ENCODE peak calls at places on chromosomes 13 and 19, in five cellular contexts. One of them, this sample, is unnamed.
A peak's percentile ranks its signal among the peaks of the same experiment; 100 is the strongest.

GRCh38 chr13:98405107-98405571 is 171.8 kb downstream of the STK24 start:
- DNase-seq in right lobe of liver: no peak
- DNase-seq in GM12891: no peak
- DNase-seq in transverse colon: no peak
- DNase-seq in breast epithelium: no peak
- DNase-seq in this sample: no peak

GRCh38 chr19:48745208-48745995 is 1.3 kb downstream of the IZUMO1 start:
- DNase-seq in transverse colon: peak; percentile 47
- DNase-seq in right lobe of liver: no peak
- DNase-seq in breast epithelium: no peak
- DNase-seq in GM12891: peak; percentile 57
- DNase-seq in this sample: no peak

GRCh38 chr13:25874907-25875306 is 176.9 kb downstream of the SHISA2 start:
- DNase-seq in right lobe of liver: no peak
- DNase-seq in breast epithelium: no peak
- DNase-seq in GM12891: no peak
- DNase-seq in transverse colon: peak; percentile 26
- DNase-seq in this sample: no peak

GRCh38 chr19:48940902-48941301 is 7.4 kb downstream of the DHDH start:
- DNase-seq in breast epithelium: no peak
- DNase-seq in transverse colon: no peak
- DNase-seq in right lobe of liver: no peak
- DNase-seq in GM12891: no peak
- DNase-seq in this sample: no peak

GRCh38 chr13:97574926-97575325 is 141.0 kb downstream of the RAP2A start:
- DNase-seq in transverse colon: peak; percentile 26
- DNase-seq in right lobe of liver: no peak
- DNase-seq in breast epithelium: no peak
- DNase-seq in GM12891: no peak
- DNase-seq in this sample: no peak

GRCh38 chr13:75197803-75198202 is 284.2 kb downstream of the TBC1D4 start:
- DNase-seq in GM12891: no peak
- DNase-seq in transverse colon: no peak
- DNase-seq in breast epithelium: no peak
- DNase-seq in right lobe of liver: no peak
- DNase-seq in this sample: no peak

GRCh38 chr19:6743071-6743470 is 3.6 kb downstream of the TRIP10 start:
- DNase-seq in transverse colon: peak; percentile 8
- DNase-seq in breast epithelium: no peak
- DNase-seq in right lobe of liver: no peak
- DNase-seq in GM12891: no peak
- DNase-seq in this sample: no peak

GRCh38 chr19:48644839-48645651 is 942 bp downstream of the CA11 start:
- DNase-seq in right lobe of liver: peak; percentile 72
- DNase-seq in GM12891: no peak
- DNase-seq in breast epithelium: peak; percentile 81
- DNase-seq in transverse colon: peak; percentile 78
- DNase-seq in this sample: no peak

GRCh38 chr19:38386300-38386967 is 1.4 kb downstream of the GGN start:
- DNase-seq in transverse colon: no peak
- DNase-seq in breast epithelium: no peak
- DNase-seq in right lobe of liver: no peak
- DNase-seq in GM12891: no peak
- DNase-seq in this sample: no peak

GRCh38 chr19:3056454-3057016 is 5.8 kb downstream of the TLE5 start:
- DNase-seq in breast epithelium: no peak
- DNase-seq in GM12891: no peak
- DNase-seq in transverse colon: no peak
- DNase-seq in right lobe of liver: no peak
- DNase-seq in this sample: no peak

GRCh38 chr13:85266331-85266730 is 532.9 kb downstream of the SLITRK6 start:
- DNase-seq in breast epithelium: no peak
- DNase-seq in right lobe of liver: no peak
- DNase-seq in transverse colon: no peak
- DNase-seq in GM12891: no peak
- DNase-seq in this sample: no peak

GRCh38 chr19:48975947-48976847 is 11.1 kb downstream of the FTL start:
- DNase-seq in right lobe of liver: no peak
- DNase-seq in GM12891: no peak
- DNase-seq in breast epithelium: no peak
- DNase-seq in transverse colon: no peak
- DNase-seq in this sample: no peak

GRCh38 chr19:14315433-14315832 is 65.8 kb upstream of the ADGRE5 start:
- DNase-seq in right lobe of liver: no peak
- DNase-seq in transverse colon: no peak
- DNase-seq in GM12891: no peak
- DNase-seq in breast epithelium: no peak
- DNase-seq in this sample: no peak

GRCh38 chr13:30850867-30851211 is 55.2 kb upstream of the MEDAG start:
- DNase-seq in right lobe of liver: no peak
- DNase-seq in GM12891: no peak
- DNase-seq in transverse colon: no peak
- DNase-seq in breast epithelium: no peak
- DNase-seq in this sample: no peak

GRCh38 chr13:44854264-44855060 is 134.8 kb downstream of the NUFIP1 start:
- DNase-seq in breast epithelium: no peak
- DNase-seq in right lobe of liver: no peak
- DNase-seq in GM12891: no peak
- DNase-seq in transverse colon: peak; percentile 61
- DNase-seq in this sample: no peak

GRCh38 chr13:63161219-63161618 is 1745.6 kb upstream of the PCDH20 start:
- DNase-seq in GM12891: no peak
- DNase-seq in breast epithelium: no peak
- DNase-seq in transverse colon: no peak
- DNase-seq in right lobe of liver: no peak
- DNase-seq in this sample: no peak

GRCh38 chr13:29819157-29819556 is 31.3 kb downstream of the UBL3 start:
- DNase-seq in transverse colon: no peak
- DNase-seq in right lobe of liver: no peak
- DNase-seq in breast epithelium: no peak
- DNase-seq in GM12891: no peak
- DNase-seq in this sample: no peak

GRCh38 chr19:55678121-55678671 is 3.2 kb downstream of the EPN1 start:
- DNase-seq in transverse colon: peak; percentile 70
- DNase-seq in right lobe of liver: peak; percentile 71
- DNase-seq in GM12891: peak; percentile 79
- DNase-seq in breast epithelium: peak; percentile 22
- DNase-seq in this sample: peak; percentile 41

GRCh38 chr13:74570834-74571233 is 436.6 kb upstream of the KLF12 start:
- DNase-seq in transverse colon: no peak
- DNase-seq in breast epithelium: no peak
- DNase-seq in right lobe of liver: no peak
- DNase-seq in GM12891: no peak
- DNase-seq in this sample: no peak

GRCh38 chr19:35347171-35347929 is at the start of gene FFAR1:
- DNase-seq in GM12891: peak; percentile 65
- DNase-seq in right lobe of liver: peak; percentile 35
- DNase-seq in breast epithelium: no peak
- DNase-seq in transverse colon: peak; percentile 40
- DNase-seq in this sample: no peak

GRCh38 chr19:38729653-38730469 is 14.4 kb downstream of the CAPN12 start:
- DNase-seq in GM12891: peak; percentile 77
- DNase-seq in right lobe of liver: peak; percentile 74
- DNase-seq in breast epithelium: peak; percentile 55
- DNase-seq in transverse colon: peak; percentile 80
- DNase-seq in this sample: no peak

GRCh38 chr13:30463820-30464495 is 1.8 kb downstream of the HMGB1 start:
- DNase-seq in right lobe of liver: peak; percentile 74
- DNase-seq in breast epithelium: peak; percentile 48
- DNase-seq in transverse colon: peak; percentile 75
- DNase-seq in GM12891: no peak
- DNase-seq in this sample: peak; percentile 12

GRCh38 chr13:73765651-73766384 is 368.4 kb downstream of the KLF12 start:
- DNase-seq in right lobe of liver: peak; percentile 91
- DNase-seq in breast epithelium: peak; percentile 44
- DNase-seq in transverse colon: peak; percentile 81
- DNase-seq in GM12891: no peak
- DNase-seq in this sample: no peak

GRCh38 chr19:35693422-35693821 is 10.9 kb upstream of the ZBTB32 start:
- DNase-seq in GM12891: no peak
- DNase-seq in right lobe of liver: no peak
- DNase-seq in breast epithelium: no peak
- DNase-seq in transverse colon: no peak
- DNase-seq in this sample: no peak

GRCh38 chr13:30998548-30999140 is 66.2 kb downstream of the TEX26 start:
- DNase-seq in breast epithelium: no peak
- DNase-seq in GM12891: no peak
- DNase-seq in transverse colon: no peak
- DNase-seq in right lobe of liver: no peak
- DNase-seq in this sample: no peak

GRCh38 chr19:38425810-38426466 is at the start of gene RASGRP4:
- DNase-seq in transverse colon: peak; percentile 26
- DNase-seq in breast epithelium: no peak
- DNase-seq in GM12891: peak; percentile 70
- DNase-seq in right lobe of liver: peak; percentile 61
- DNase-seq in this sample: no peak

GRCh38 chr13:80727321-80727975 is 386.5 kb upstream of the SPRY2 start:
- DNase-seq in breast epithelium: no peak
- DNase-seq in right lobe of liver: no peak
- DNase-seq in GM12891: no peak
- DNase-seq in transverse colon: no peak
- DNase-seq in this sample: no peak

GRCh38 chr13:42041684-42042035 is 6.8 kb upstream of the DGKH start:
- DNase-seq in transverse colon: peak; percentile 62
- DNase-seq in breast epithelium: peak; percentile 44
- DNase-seq in GM12891: peak; percentile 28
- DNase-seq in right lobe of liver: peak; percentile 70
- DNase-seq in this sample: no peak

GRCh38 chr13:112576191-112576590 is 11.8 kb downstream of the TUBGCP3 start:
- DNase-seq in transverse colon: no peak
- DNase-seq in right lobe of liver: no peak
- DNase-seq in breast epithelium: no peak
- DNase-seq in GM12891: no peak
- DNase-seq in this sample: no peak

GRCh38 chr19:29724102-29724641 is 9.1 kb upstream of the C19orf12 start:
- DNase-seq in GM12891: peak; percentile 37
- DNase-seq in breast epithelium: no peak
- DNase-seq in transverse colon: no peak
- DNase-seq in right lobe of liver: no peak
- DNase-seq in this sample: no peak

GRCh38 chr19:37304190-37304883 is 66.6 kb upstream of the ZNF527 start:
- DNase-seq in right lobe of liver: no peak
- DNase-seq in transverse colon: peak; percentile 35
- DNase-seq in GM12891: no peak
- DNase-seq in breast epithelium: no peak
- DNase-seq in this sample: no peak

GRCh38 chr13:40406405-40407138 is 259.9 kb downstream of the FOXO1 start:
- DNase-seq in breast epithelium: no peak
- DNase-seq in right lobe of liver: no peak
- DNase-seq in transverse colon: no peak
- DNase-seq in GM12891: no peak
- DNase-seq in this sample: no peak

GRCh38 chr19:33409035-33409434 is 35.5 kb downstream of the CEBPG start:
- DNase-seq in GM12891: no peak
- DNase-seq in transverse colon: no peak
- DNase-seq in breast epithelium: no peak
- DNase-seq in right lobe of liver: peak; percentile 46
- DNase-seq in this sample: no peak

GRCh38 chr13:58935689-58936088 is 1228.0 kb downstream of the DIAPH3 start:
- DNase-seq in breast epithelium: no peak
- DNase-seq in transverse colon: no peak
- DNase-seq in GM12891: no peak
- DNase-seq in right lobe of liver: no peak
- DNase-seq in this sample: no peak

GRCh38 chr19:45994989-45995714 is at the start of gene CCDC61:
- DNase-seq in breast epithelium: peak; percentile 99
- DNase-seq in right lobe of liver: peak; percentile 94
- DNase-seq in transverse colon: peak; percentile 97
- DNase-seq in GM12891: peak; percentile 90
- DNase-seq in this sample: peak; percentile 85
- TF ChIP-seq POLR2A in breast epithelium: peak; percentile 68
- TF ChIP-seq POLR2A in right lobe of liver: peak; percentile 87
- TF ChIP-seq POLR2A in transverse colon: peak; percentile 93
- TF ChIP-seq POLR2A in GM12891: peak; percentile 85
- TF ChIP-seq POLR2A in this sample: peak; percentile 83

DNA sequence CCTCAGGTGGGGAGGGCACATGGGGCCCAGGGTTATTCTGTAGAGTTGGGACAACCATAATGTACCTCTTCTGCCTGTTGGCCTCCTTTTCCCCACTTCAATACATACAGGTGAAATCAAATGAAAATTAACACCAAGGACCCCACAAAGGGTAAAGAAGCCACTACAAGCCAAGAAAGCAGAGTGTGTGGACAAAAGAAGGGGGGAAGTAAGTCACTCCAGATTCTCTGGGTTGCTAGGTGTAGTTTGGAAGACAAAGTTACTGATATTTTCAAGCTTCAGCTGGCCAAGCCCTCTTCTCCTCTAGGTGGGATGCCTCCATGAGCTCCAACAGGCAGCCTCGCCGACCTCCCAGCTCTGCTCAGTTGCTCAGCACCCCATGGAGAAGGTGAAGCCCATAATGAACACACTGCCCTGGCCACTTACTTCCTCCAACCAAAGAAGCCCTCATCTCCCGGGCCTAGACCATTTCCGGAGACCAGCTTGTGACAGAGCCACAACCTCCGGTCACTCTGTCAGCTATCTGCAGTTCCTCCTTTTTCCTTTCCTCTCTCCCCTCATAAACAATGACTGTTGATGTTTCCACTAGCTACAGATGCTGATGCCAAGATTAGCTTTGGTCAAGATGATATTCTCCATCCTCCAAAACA is 66.8 kb upstream of the MED4 start:
- DNase-seq in right lobe of liver: peak; percentile 76
- DNase-seq in breast epithelium: no peak
- DNase-seq in transverse colon: peak; percentile 26
- DNase-seq in GM12891: no peak
- DNase-seq in this sample: no peak
- TF ChIP-seq POLR2A in right lobe of liver: no peak
- TF ChIP-seq POLR2A in breast epithelium: no peak
- TF ChIP-seq POLR2A in transverse colon: no peak
- TF ChIP-seq POLR2A in GM12891: no peak
- TF ChIP-seq POLR2A in this sample: no peak

GRCh38 chr13:34941835-34942731 is at the start of gene NBEA:
- DNase-seq in transverse colon: peak; percentile 79
- DNase-seq in GM12891: peak; percentile 51
- DNase-seq in right lobe of liver: peak; percentile 78
- DNase-seq in breast epithelium: peak; percentile 63
- DNase-seq in this sample: peak; percentile 12
- TF ChIP-seq POLR2A in transverse colon: no peak
- TF ChIP-seq POLR2A in GM12891: no peak
- TF ChIP-seq POLR2A in right lobe of liver: no peak
- TF ChIP-seq POLR2A in breast epithelium: no peak
- TF ChIP-seq POLR2A in this sample: no peak

GRCh38 chr19:19063183-19064097 is at the start of gene SLC25A42:
- DNase-seq in transverse colon: peak; percentile 99
- DNase-seq in breast epithelium: peak; percentile 97
- DNase-seq in right lobe of liver: peak; percentile 100
- DNase-seq in GM12891: peak; percentile 100
- DNase-seq in this sample: peak; percentile 91
- TF ChIP-seq POLR2A in transverse colon: peak; percentile 32
- TF ChIP-seq POLR2A in breast epithelium: no peak
- TF ChIP-seq POLR2A in right lobe of liver: peak; percentile 42
- TF ChIP-seq POLR2A in GM12891: no peak
- TF ChIP-seq POLR2A in this sample: no peak

DNA sequence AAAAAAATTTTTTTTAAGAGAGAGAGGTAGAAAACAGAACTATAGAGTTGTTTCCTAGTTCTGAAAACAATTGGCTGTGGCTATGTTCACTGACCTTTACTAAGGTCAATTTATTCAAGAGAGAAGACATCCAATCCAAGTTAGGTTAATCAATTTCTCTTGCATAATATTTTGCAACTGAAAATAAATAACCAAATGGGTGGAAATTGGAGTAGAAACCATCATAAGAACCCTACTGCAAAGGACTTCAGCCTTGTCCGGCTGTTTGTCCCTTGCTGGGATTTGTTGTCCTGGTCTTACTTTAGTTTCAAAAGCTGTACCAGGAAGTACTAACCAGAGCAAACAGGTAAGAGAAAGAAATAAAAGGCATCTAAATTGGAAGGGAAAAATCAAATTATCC is 23.3 kb upstream of the ZC3H13 start:
- DNase-seq in GM12891: no peak
- DNase-seq in right lobe of liver: no peak
- DNase-seq in transverse colon: no peak
- DNase-seq in breast epithelium: no peak
- DNase-seq in this sample: no peak
- TF ChIP-seq POLR2A in GM12891: no peak
- TF ChIP-seq POLR2A in right lobe of liver: no peak
- TF ChIP-seq POLR2A in transverse colon: no peak
- TF ChIP-seq POLR2A in breast epithelium: no peak
- TF ChIP-seq POLR2A in this sample: no peak

This sample was measured in esophagus squamous epithelium.